ENCODE peak calls at places on chromosomes 4 and X, in six cellular contexts. D is activated gamma-delta T cell treated with Interleukin-2 at 50 U/mL for 16 hours; T is activated naive CD4-positive, alpha-beta T cell treated with anti-CD3 and anti-CD28 coated beads for 36 hours; Z is activated CD8-positive, alpha-beta memory T cell treated with anti-CD3 and anti-CD28 coated beads for 24 hours; A is upper lobe of right lung; U is activated CD4-positive, alpha-beta T cell treated with anti-CD3 and anti-CD28 coated beads, Interleukin-2, amount 50 U/mL, for 1 hour. N is an unnamed sample.

GRCh38 chr4:111957992-111958391 is 187.3 kb upstream of the FAM241A start:
- DNase-seq in A (no peak), U (no peak), T (no peak), Z (no peak), D (no peak), N (no peak)

GRCh38 chr4:150962245-150962644 is 52.8 kb downstream of the LRBA start:
- DNase-seq in Z (no peak), D (no peak), T (peak; percentile 73), A (no peak), U (no peak), N (no peak)

GRCh38 chr4:172706000-172706399 is 462.6 kb upstream of the GALNT7 start:
- DNase-seq in D (no peak), Z (no peak), A (no peak), T (no peak), U (no peak), N (no peak)

GRCh38 chr4:20041838-20042237 is 209.9 kb upstream of the SLIT2 start:
- DNase-seq in Z (no peak), T (no peak), U (no peak), A (no peak), D (no peak), N (no peak)

GRCh38 chr4:33696066-33696465 is 2548.2 kb downstream of the ARAP2 start:
- DNase-seq in Z (no peak), U (no peak), T (no peak), D (no peak), A (no peak), N (no peak)

GRCh38 chrX:40663880-40664630 is 16.7 kb upstream of the CXorf38 start:
- DNase-seq in A (no peak), Z (no peak), T (no peak), D (no peak), U (no peak), N (no peak)

GRCh38 chr4:85431156-85431555 is 43.8 kb upstream of the ARHGAP24 start:
- DNase-seq in U (no peak), Z (no peak), D (no peak), A (no peak), T (no peak), N (no peak)

GRCh38 chr4:6420036-6420435 is 52.4 kb downstream of the PPP2R2C start:
- DNase-seq in U (no peak), T (no peak), Z (no peak), A (no peak), D (no peak), N (no peak)

GRCh38 chr4:103498161-103499070 is 221.4 kb downstream of the TACR3 start:
- DNase-seq in D (no peak), A (no peak), U (no peak), Z (no peak), T (peak; percentile 14), N (no peak)

GRCh38 chr4:169253087-169253675 is 17.6 kb downstream of the SH3RF1 start:
- DNase-seq in U (no peak), Z (no peak), D (no peak), T (no peak), A (no peak), N (no peak)

GRCh38 chr4:137422666-137423065 is 109.6 kb downstream of the PCDH18 start:
- DNase-seq in A (no peak), T (no peak), U (no peak), D (no peak), Z (no peak), N (no peak)

GRCh38 chr4:84499065-84499982 is at the start of gene NKX6-1:
- DNase-seq in Z (no peak), A (peak; percentile 73), T (no peak), U (no peak), D (no peak), N (no peak)

GRCh38 chr4:70801265-70801809 is 38.4 kb downstream of the GRSF1 start:
- DNase-seq in T (peak; percentile 51), Z (no peak), U (no peak), A (no peak), D (no peak), N (no peak)

GRCh38 chrX:139692908-139693307 is 15.1 kb downstream of the MCF2 start:
- DNase-seq in A (no peak), D (no peak), T (no peak), Z (no peak), U (no peak), N (no peak)

GRCh38 chr4:57064811-57065711 is 45.1 kb downstream of the IGFBP7 start:
- DNase-seq in U (no peak), T (no peak), Z (no peak), D (no peak), A (no peak), N (no peak)

GRCh38 chr4:65007841-65008439 is 598.7 kb upstream of the TECRL start:
- DNase-seq in U (no peak), T (peak; percentile 5), D (no peak), Z (no peak), A (no peak), N (no peak)

GRCh38 chr4:165464813-165465381 is 86.1 kb downstream of the CPE start:
- DNase-seq in Z (no peak), T (peak; percentile 26), U (peak; percentile 2), A (no peak), D (no peak), N (peak; percentile 9)

GRCh38 chrX:12690646-12691045 is 100.6 kb upstream of the PRPS2 start:
- DNase-seq in A (no peak), T (no peak), U (no peak), D (no peak), Z (no peak), N (no peak)

GRCh38 chr4:152454398-152455011 is 81.4 kb downstream of the FBXW7 start:
- DNase-seq in D (no peak), T (no peak), A (no peak), Z (no peak), U (no peak), N (no peak)

GRCh38 chrX:1165535-1166196 is 46.8 kb downstream of the CRLF2 start:
- DNase-seq in T (peak; percentile 48), U (no peak), D (no peak), Z (no peak), A (no peak), N (peak; percentile 48)

GRCh38 chr4:101147283-101147682 is 200.0 kb downstream of the PPP3CA start:
- DNase-seq in A (no peak), D (no peak), U (no peak), Z (no peak), T (no peak), N (no peak)

GRCh38 chr4:80335554-80336358 is at the start of gene CFAP299:
- DNase-seq in U (peak; percentile 22), D (peak; percentile 13), Z (peak; percentile 78), A (peak; percentile 93), T (peak; percentile 84), N (peak; percentile 29)

GRCh38 chrX:14029425-14030247 is at the start of gene GEMIN8:
- DNase-seq in U (peak; percentile 79), D (peak; percentile 88), Z (peak; percentile 93), A (peak; percentile 94), T (peak; percentile 82), N (peak; percentile 77)

GRCh38 chrX:123282241-123282640 is 98.2 kb downstream of the GRIA3 start:
- DNase-seq in U (no peak), A (no peak), D (no peak), Z (no peak), T (no peak), N (no peak)

GRCh38 chrX:47361538-47362511 is 8.6 kb upstream of the ZNF157 start:
- DNase-seq in A (peak; percentile 74), D (peak; percentile 35), T (peak; percentile 18), Z (peak; percentile 58), U (peak; percentile 9), N (peak; percentile 11)

GRCh38 chrX:65697915-65698796 is 30.7 kb downstream of the MSN start:
- DNase-seq in A (peak; percentile 82), Z (peak; percentile 85), T (peak; percentile 82), D (peak; percentile 70), U (peak; percentile 64), N (peak; percentile 26)

GRCh38 chr4:176186067-176186466 is 9.3 kb downstream of the SPATA4 start:
- DNase-seq in D (no peak), U (no peak), A (no peak), Z (no peak), T (no peak), N (no peak)

GRCh38 chrX:123222920-123223319 is 38.8 kb downstream of the GRIA3 start:
- DNase-seq in Z (no peak), T (no peak), A (no peak), U (no peak), D (no peak), N (no peak)

N was measured in CD8-positive, alpha-beta T cell.